ENCODE peak calls at places on chromosome 7, in eight cellular contexts. F, L, G, W, E, Q, B and P are unnamed samples.

GRCh38 chr7:128380807-128381130 is 19.3 kb upstream of the PRRT4 start:
- DNase-seq in W (no peak), F (no peak), Q (no peak), E (no peak), B (no peak), G (no peak), L (no peak), P (no peak)

GRCh38 chr7:66238712-66239466 is 33.8 kb downstream of the TPST1 start:
- DNase-seq in G (no peak), B (no peak), L (no peak), F (no peak), Q (no peak), W (no peak), E (no peak), P (no peak)

GRCh38 chr7:127893547-127893946 is 137.7 kb downstream of the LRRC4 start:
- DNase-seq in B (no peak), L (no peak), G (no peak), E (no peak), F (no peak), Q (no peak), W (no peak), P (no peak)

GRCh38 chr7:66297579-66297978 is 92.4 kb downstream of the TPST1 start:
- DNase-seq in G (no peak), L (peak), E (no peak), W (no peak), F (no peak), B (no peak), Q (no peak), P (no peak)

GRCh38 chr7:84529480-84530205 is 335.1 kb upstream of the SEMA3A start:
- DNase-seq in Q (no peak), W (no peak), G (no peak), B (no peak), E (peak), F (no peak), L (peak), P (peak)

GRCh38 chr7:1692500-1693418 is 22.7 kb downstream of the ELFN1 start:
- DNase-seq in Q (no peak), E (no peak), F (no peak), W (no peak), G (no peak), L (no peak), B (no peak), P (no peak)

GRCh38 chr7:155969192-155969929 is 157.1 kb upstream of the SHH start:
- DNase-seq in G (no peak), B (no peak), W (no peak), Q (no peak), E (no peak), L (no peak), F (no peak), P (no peak)

GRCh38 chr7:20144801-20145200 is 72.4 kb downstream of the MACC1 start:
- DNase-seq in L (no peak), W (no peak), Q (no peak), F (no peak), B (no peak), G (no peak), E (no peak), P (no peak)

GRCh38 chr7:10707519-10707918 is 266.2 kb upstream of the PHF14 start:
- DNase-seq in F (no peak), W (no peak), E (no peak), G (no peak), Q (no peak), B (no peak), L (no peak), P (no peak)

GRCh38 chr7:27427416-27427815 is 184.8 kb downstream of the EVX1 start:
- DNase-seq in G (no peak), W (no peak), Q (no peak), L (no peak), F (no peak), B (no peak), E (no peak), P (no peak)

GRCh38 chr7:38748056-38748610 is 117.0 kb upstream of the AMPH start:
- DNase-seq in F (no peak), Q (no peak), L (peak), G (no peak), E (peak), W (no peak), B (no peak), P (peak)

GRCh38 chr7:855686-856369 is 20.5 kb upstream of the GET4 start:
- DNase-seq in B (no peak), F (no peak), L (no peak), E (no peak), G (no peak), Q (no peak), W (no peak), P (no peak)

GRCh38 chr7:104982773-104983619 is 31.0 kb upstream of the KMT2E start:
- DNase-seq in L (no peak), Q (no peak), G (peak), B (no peak), F (no peak), W (no peak), E (no peak), P (no peak)

GRCh38 chr7:129317450-129317849 is 92.6 kb downstream of the AHCYL2 start:
- DNase-seq in E (no peak), B (no peak), W (no peak), G (no peak), L (no peak), F (no peak), Q (no peak), P (no peak)

GRCh38 chr7:2242541-2243482 is 786 bp downstream of the NUDT1 start:
- DNase-seq in Q (peak), B (no peak), E (peak), W (no peak), G (no peak), F (no peak), L (no peak), P (no peak)

GRCh38 chr7:108181073-108181985 is 51.2 kb upstream of the LAMB4 start:
- DNase-seq in Q (no peak), G (peak), W (no peak), L (peak), F (no peak), B (no peak), E (peak), P (no peak)

GRCh38 chr7:24882989-24883631 is 96.9 kb downstream of the OSBPL3 start:
- DNase-seq in G (peak), L (peak), Q (no peak), B (peak), F (peak), E (peak), W (peak), P (peak)

DNA sequence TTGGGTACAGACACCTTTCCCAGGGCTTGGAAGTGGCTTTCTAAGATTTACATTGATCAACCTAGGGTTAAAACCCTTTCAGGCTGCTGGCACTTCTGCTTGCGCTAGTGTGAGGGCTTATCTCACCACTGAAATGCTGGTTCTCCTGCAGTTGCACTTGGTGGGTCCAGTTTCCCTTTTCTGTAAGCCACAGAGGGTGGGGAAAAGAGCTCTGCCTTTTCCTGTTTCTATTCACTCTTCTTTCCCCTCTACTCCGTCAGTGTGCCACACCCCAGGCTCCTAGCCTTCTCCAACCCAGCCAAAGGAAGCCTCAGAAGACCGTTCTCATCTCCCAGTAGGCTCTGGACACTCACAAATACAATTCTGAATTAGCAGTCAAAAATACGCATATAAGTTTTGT is 19.0 kb upstream of the CAPZA2 start:
- DNase-seq in L (no peak), W (no peak), Q (no peak), B (no peak), G (peak), F (no peak), E (no peak), P (no peak)
- H3K4me3 ChIP-seq in L (no peak), W (no peak), Q (no peak), B (no peak), G (peak), F (no peak), E (no peak), P (no peak)

DNA sequence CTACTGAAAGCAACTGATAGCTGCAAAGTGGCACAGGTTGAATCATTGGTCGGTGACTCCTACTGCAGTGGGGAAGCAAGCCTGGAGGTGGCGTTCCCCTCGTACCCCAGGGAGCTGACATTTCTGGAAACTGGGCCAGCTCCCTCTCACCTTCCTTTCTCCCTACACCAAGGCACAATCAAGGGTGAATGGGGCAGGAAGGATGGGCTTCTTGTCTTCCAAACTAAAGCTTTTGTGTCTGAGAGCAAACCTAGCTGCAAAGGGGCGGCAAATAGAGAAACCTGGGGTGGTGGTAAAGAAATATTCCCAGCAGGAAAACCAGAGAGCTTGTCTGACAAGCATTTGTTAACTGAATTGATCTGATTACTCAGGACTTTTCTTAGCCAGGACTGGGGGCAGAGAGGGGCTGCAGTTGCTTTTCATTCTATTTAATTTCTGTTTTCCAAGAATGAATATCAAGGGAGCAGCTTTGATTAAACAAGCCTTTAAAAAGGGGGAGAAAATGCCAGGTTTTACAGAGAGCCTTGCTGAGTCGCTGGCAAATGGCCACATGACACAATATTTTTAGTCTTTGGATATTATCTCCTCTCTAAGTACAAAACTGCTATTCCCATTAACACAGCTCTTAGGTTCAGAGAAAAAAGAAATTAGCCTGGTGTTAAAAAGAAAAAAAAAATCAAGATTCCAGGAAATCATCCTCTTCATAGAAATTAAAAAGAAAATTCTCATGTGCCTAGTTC is 27.8 kb downstream of the CDHR3 start:
- DNase-seq in F (peak), G (peak), Q (no peak), W (no peak), L (peak), E (no peak), B (no peak), P (peak)
- TF ChIP-seq CTCF in F (no peak), G (no peak), Q (no peak), W (no peak), L (peak), E (no peak), B (no peak), P (no peak)

GRCh38 chr7:54827719-54828118 is 68.7 kb upstream of the SEC61G start:
- DNase-seq in G (no peak), L (no peak), B (no peak), Q (no peak), E (no peak), F (no peak), W (no peak), P (no peak)

GRCh38 chr7:54825368-54825767 is 66.4 kb upstream of the SEC61G start:
- DNase-seq in W (no peak), B (no peak), G (no peak), Q (no peak), E (no peak), F (no peak), L (no peak), P (no peak)

GRCh38 chr7:54831644-54832095 is 72.7 kb upstream of the SEC61G start:
- DNase-seq in G (no peak), W (no peak), L (no peak), B (no peak), F (no peak), Q (no peak), E (no peak), P (no peak)

GRCh38 chr7:54833021-54833467 is 74.0 kb upstream of the SEC61G start:
- DNase-seq in W (no peak), F (peak), G (no peak), B (no peak), Q (no peak), L (no peak), E (no peak), P (no peak)

GRCh38 chr7:54831046-54831643 is 72.1 kb upstream of the SEC61G start:
- DNase-seq in E (peak), L (peak), F (no peak), G (no peak), W (no peak), Q (no peak), B (no peak), P (no peak)
- H3K4me3 ChIP-seq in E (no peak), L (no peak), F (no peak), G (no peak), W (no peak), Q (no peak), B (no peak), P (no peak)

DNA sequence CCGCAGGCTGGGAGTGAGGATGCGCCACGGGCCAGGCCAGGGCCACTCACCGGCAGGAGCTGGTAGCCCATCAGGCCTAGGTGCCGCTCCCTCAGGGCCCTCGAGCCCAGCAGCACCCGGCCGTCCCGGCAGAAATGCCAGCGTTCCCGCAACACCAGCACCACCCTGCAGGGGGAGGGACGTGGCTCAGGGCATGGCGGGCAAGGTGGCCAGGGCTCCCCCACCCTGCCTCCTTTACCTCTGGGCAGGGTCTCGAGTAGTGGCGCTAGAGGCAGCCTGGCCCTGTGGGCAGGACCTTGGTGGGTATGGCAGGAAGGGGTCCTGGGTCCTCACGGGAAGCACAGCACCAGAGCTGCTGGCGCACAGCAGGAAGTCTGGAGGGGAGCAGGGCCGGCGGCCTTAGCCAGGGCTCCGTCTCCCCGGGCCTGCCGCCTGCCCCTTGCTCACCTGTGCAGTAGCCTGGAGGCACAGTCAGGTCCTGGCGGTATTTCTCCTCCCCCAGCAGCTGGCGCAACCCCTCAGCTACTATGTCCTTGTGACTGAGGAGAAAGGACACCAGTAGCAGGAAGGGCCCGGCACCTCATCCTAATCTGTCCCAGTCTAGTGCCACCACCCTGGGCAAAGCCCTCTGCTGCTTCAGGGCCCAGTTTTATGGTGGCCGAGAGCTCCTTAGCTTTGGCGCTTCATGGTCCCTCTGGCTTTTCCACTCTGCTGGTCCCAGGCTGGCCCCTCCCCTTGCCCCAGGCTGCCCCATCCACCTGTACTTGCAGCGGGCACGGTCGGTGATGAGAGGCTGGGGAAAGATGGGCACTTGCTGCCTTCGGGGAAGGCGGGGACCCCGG is 3.5 kb downstream of the FASTK start:
- DNase-seq in Q (no peak), F (no peak), B (no peak), L (no peak), G (no peak), E (no peak), W (no peak), P (peak)
- TF ChIP-seq CTCF in Q (no peak), F (no peak), B (peak), L (peak), G (no peak), E (peak), W (peak), P (peak)

GRCh38 chr7:3301472-3301778 is 373 bp downstream of the SDK1 start:
- DNase-seq in Q (no peak), E (no peak), L (no peak), W (no peak), F (peak), G (no peak), B (no peak), P (no peak)
- H3K4me3 ChIP-seq in Q (peak), E (peak), L (peak), W (peak), F (no peak), G (peak), B (peak), P (no peak)

GRCh38 chr7:18570890-18571478 is 75.4 kb downstream of the HDAC9 start:
- DNase-seq in W (no peak), E (peak), Q (no peak), B (no peak), G (no peak), L (peak), F (no peak), P (peak)
- TF ChIP-seq CTCF in W (peak), E (peak), Q (peak), B (peak), G (peak), L (peak), F (peak), P (peak)

GRCh38 chr7:124033093-124033806 is 383 bp upstream of the TMEM229A start:
- DNase-seq in L (no peak), B (peak), W (peak), G (no peak), F (peak), Q (peak), E (no peak), P (no peak)

GRCh38 chr7:124034754-124035100 is 1.9 kb upstream of the TMEM229A start:
- DNase-seq in B (no peak), F (no peak), Q (no peak), L (no peak), G (no peak), E (no peak), W (no peak), P (no peak)

GRCh38 chr7:124035706-124036105 is 2.8 kb upstream of the TMEM229A start:
- DNase-seq in L (no peak), E (no peak), G (no peak), Q (no peak), W (no peak), B (no peak), F (no peak), P (no peak)

GRCh38 chr7:124032369-124033092 is at the start of gene TMEM229A:
- DNase-seq in E (peak), F (peak), L (peak), Q (peak), G (no peak), B (peak), W (peak), P (peak)

GRCh38 chr7:124033807-124034753 is 1.2 kb upstream of the TMEM229A start:
- DNase-seq in F (no peak), B (no peak), G (no peak), E (no peak), W (no peak), Q (no peak), L (no peak), P (no peak)
- H3K4me3 ChIP-seq in F (peak), B (peak), G (peak), E (no peak), W (peak), Q (no peak), L (no peak), P (no peak)